ENCODE peak calls at places on chromosomes 4 and X, in seven cellular contexts. E is H1, N is GM12891, U is SK-N-SH, H is HepG2, P is K562, M is GM12878. I is an unnamed sample.

GRCh38 chrX:148947399-148948025 is 447.1 kb downstream of the AFF2 start:
- DNase-seq in E (no peak), N (no peak), U (no peak), H (no peak), P (no peak), M (no peak), I (no peak)

GRCh38 chr4:158521490-158522111 is at the start of gene RXFP1:
- DNase-seq in E (no peak), N (no peak), U (no peak), H (no peak), P (no peak), M (no peak), I (no peak)

GRCh38 chrX:8987672-8988250 is 46.2 kb downstream of the FAM9B start:
- DNase-seq in E (no peak), N (no peak), U (no peak), H (no peak), P (no peak), M (no peak), I (no peak)

GRCh38 chrX:104315555-104315954 is 60.8 kb upstream of the ESX1 start:
- DNase-seq in E (no peak), N (no peak), U (no peak), H (no peak), P (no peak), M (no peak), I (no peak)

GRCh38 chrX:73561791-73562190 is 1.2 kb upstream of the CHIC1 start:
- DNase-seq in E (no peak), N (no peak), U (no peak), H (no peak), P (no peak), M (no peak), I (no peak)

GRCh38 chr4:75940692-75941253 is at the start of gene NAAA:
- DNase-seq in E (peak), N (peak), U (peak), H (peak), P (peak), M (no peak), I (peak)

GRCh38 chrX:15679246-15679645 is 14.6 kb upstream of the CLTRN start:
- DNase-seq in E (no peak), N (no peak), U (no peak), H (no peak), P (no peak), M (no peak), I (no peak)

GRCh38 chrX:9329056-9329455 is 135.8 kb upstream of the TBL1X start:
- DNase-seq in E (no peak), N (no peak), U (no peak), H (no peak), P (no peak), M (no peak), I (no peak)

GRCh38 chr4:89119836-89120235 is 8.5 kb downstream of the TIGD2 start:
- DNase-seq in E (no peak), N (no peak), U (no peak), H (no peak), P (no peak), M (no peak), I (no peak)

GRCh38 chrX:78074088-78074487 is 30.0 kb upstream of the PGK1 start:
- DNase-seq in E (no peak), N (no peak), U (no peak), H (no peak), P (no peak), M (no peak), I (no peak)

GRCh38 chr4:37450309-37450708 is 205.8 kb downstream of the NWD2 start:
- DNase-seq in E (no peak), N (no peak), U (no peak), H (no peak), P (no peak), M (no peak), I (no peak)

GRCh38 chrX:45756562-45756961 is 555.9 kb upstream of the DIPK2B start:
- DNase-seq in E (no peak), N (no peak), U (no peak), H (no peak), P (no peak), M (no peak), I (no peak)
- TF ChIP-seq POLR2AphosphoS5 in E (no peak), N (no peak), U (no peak), H (no peak), P (no peak), M (no peak), I (no peak)

DNA sequence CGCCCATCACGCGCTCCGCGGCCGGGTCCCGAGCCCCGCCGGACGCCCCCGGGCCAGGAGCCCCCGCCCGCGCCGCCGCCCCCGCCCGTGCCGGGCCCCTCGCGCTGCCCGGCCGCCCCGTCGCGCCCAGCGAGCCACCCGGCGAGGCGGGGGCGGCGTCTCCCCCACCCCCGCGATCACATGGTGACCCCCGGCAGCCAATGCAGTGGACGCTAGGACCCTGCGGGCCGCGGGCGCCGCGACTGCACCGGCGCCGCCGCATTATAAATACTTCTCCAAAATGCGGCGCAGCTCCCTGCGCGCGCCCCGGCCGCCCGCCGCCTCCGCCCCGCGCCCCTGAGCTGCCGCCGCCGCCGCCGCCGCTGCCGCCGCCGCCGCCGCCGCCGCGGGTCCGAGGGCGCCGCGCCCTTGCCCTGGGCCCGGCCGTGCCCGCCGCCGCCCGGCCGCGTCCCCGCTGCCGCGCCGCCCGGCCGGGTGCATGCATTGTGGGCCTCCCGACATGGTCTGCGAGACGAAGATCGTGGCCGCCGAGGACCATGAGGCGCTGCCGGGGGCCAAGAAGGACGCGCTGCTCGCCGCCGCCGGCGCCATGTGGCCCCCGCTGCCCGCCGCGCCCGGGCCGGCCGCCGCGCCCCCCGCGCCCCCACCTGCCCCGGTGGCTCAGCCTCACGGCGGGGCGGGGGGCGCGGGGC is at the start of gene NAT8L:
- DNase-seq in E (no peak), N (no peak), U (peak), H (no peak), P (peak), M (no peak), I (no peak)
- TF ChIP-seq TAF1 in E (peak), N (no peak), U (no peak), H (peak), P (no peak), M (no peak), I (no peak)

GRCh38 chr4:1194028-1194900 is 21.9 kb upstream of the SPON2 start:
- DNase-seq in E (peak), N (peak), U (peak), H (no peak), P (no peak), M (no peak), I (peak)
- TF ChIP-seq POLR2AphosphoS5 in E (no peak), N (no peak), U (no peak), H (no peak), P (no peak), M (no peak), I (no peak)

GRCh38 chr4:77636902-77637301 is 31.3 kb downstream of the CXCL13 start:
- DNase-seq in E (no peak), N (no peak), U (no peak), H (peak), P (no peak), M (no peak), I (no peak)
- TF ChIP-seq TAF1 in E (no peak), N (no peak), U (no peak), H (no peak), P (no peak), M (no peak), I (no peak)

DNA sequence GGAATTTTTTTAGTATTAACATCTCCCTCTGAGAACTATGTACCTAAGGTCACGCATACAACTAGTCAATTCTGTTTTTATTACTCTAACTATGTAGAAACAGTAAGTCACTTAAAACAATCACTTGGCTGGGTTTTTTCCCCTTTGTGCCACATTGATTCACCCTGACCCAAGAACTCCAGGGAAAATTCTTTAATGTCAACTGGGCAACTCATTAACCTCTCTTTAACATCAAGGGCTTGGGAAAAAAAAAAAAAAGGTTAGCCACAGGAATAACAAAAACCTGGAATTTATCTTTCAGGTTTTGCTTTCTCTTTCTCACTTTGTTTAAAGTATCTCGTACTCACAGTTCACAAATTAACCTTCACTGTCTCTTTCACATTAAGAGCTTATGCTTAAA is 8.1 kb downstream of the RPL9 start:
- DNase-seq in E (no peak), N (no peak), U (no peak), H (peak), P (no peak), M (no peak), I (no peak)
- TF ChIP-seq POLR2AphosphoS5 in E (no peak), N (no peak), U (no peak), H (no peak), P (no peak), M (no peak), I (no peak)

GRCh38 chrX:86133761-86134160 is 14.5 kb upstream of the DACH2 start:
- DNase-seq in E (no peak), N (no peak), U (peak), H (no peak), P (no peak), M (no peak), I (no peak)
- TF ChIP-seq TAF1 in E (no peak), N (no peak), U (no peak), H (no peak), P (no peak), M (no peak), I (no peak)

DNA sequence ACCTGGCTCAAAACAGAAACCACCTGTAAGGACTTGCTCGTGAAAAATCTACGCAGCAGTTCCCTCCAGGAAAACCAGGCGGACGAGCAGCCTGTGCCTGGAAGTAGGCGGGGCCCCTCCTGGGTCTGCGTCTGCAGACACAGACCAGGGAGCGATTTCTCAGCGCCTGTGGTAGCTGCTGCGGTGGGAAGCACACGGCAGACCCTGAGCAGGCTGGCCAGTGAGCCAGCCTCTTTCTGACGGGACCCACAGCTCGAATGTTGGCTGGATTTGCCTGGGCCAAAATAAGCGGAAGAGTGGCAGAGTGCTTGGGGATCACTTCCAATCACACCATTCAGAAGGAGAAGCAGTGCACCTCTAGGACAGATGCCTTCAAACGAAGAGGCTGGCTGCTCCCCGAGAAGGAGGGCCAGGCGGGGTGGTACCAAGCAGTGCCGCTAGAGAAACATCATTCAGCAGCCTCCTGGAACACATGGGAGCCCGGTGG is 86.0 kb downstream of the GATB start:
- DNase-seq in E (peak), N (no peak), U (peak), H (no peak), P (no peak), M (no peak), I (no peak)
- TF ChIP-seq POLR2AphosphoS5 in E (peak), N (no peak), U (no peak), H (no peak), P (no peak), M (no peak), I (no peak)

GRCh38 chr4:147513051-147513450 is 32.2 kb downstream of the EDNRA start:
- DNase-seq in E (no peak), N (no peak), U (no peak), H (no peak), P (no peak), M (no peak), I (no peak)
- TF ChIP-seq TAF1 in E (no peak), N (no peak), U (no peak), H (no peak), P (no peak), M (no peak), I (no peak)

GRCh38 chr4:128287159-128287870 is at the start of gene PGRMC2:
- DNase-seq in E (peak), N (no peak), U (peak), H (no peak), P (peak), M (no peak), I (peak)
- TF ChIP-seq POLR2AphosphoS5 in E (no peak), N (no peak), U (peak), H (peak), P (peak), M (no peak), I (peak)

DNA sequence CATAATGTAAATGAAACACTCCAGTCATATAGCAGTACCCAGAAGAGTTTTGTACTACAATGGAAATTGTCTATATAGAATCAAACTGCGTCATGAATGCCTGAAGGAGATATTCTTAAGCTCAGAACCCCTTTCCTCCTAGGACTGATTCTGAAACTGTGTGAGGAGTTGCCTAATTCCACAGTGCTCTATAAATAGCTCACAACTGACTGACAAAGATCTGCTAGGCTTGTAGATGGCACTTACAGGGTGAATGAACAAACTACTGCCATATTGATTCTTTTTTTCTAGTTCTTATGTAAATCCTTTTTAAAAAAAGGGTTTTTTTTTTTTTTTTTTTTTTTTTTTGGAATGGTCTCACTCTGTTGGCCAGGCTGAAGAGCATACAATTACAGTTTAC is 30.1 kb upstream of the UGT2B17 start:
- DNase-seq in E (no peak), N (no peak), U (no peak), H (no peak), P (no peak), M (no peak), I (no peak)
- TF ChIP-seq TAF1 in E (no peak), N (no peak), U (no peak), H (no peak), P (no peak), M (no peak), I (no peak)

I was measured in GM12892.